ENCODE peak calls at places on chromosome 2, in eight cellular contexts. X is IMR-90; A is pancreas; I is CD4-positive, alpha-beta memory T cell; E is spleen; J is right atrium auricular region; S is left lung; G is lower lobe of right lung. N is an unnamed sample.

GRCh38 chr2:49042510-49042909 is 111.8 kb downstream of the FSHR start:
- DNase-seq in S (no peak), I (no peak), X (no peak), E (no peak), J (no peak), G (no peak), A (no peak), N (no peak)

GRCh38 chr2:200534572-200534971 is 8.6 kb downstream of the SGO2 start:
- DNase-seq in E (no peak), A (no peak), I (no peak), G (no peak), S (no peak), J (no peak), X (no peak), N (no peak)

GRCh38 chr2:18814387-18814786 is 225.0 kb upstream of the NT5C1B start:
- DNase-seq in X (peak; percentile 86), J (no peak), A (no peak), S (no peak), G (no peak), I (no peak), E (no peak), N (no peak)

GRCh38 chr2:168470880-168471475 is 14.9 kb downstream of the CERS6 start:
- DNase-seq in S (no peak), G (no peak), X (no peak), J (no peak), I (no peak), E (no peak), A (no peak), N (no peak)

GRCh38 chr2:28381225-28382180 is 11.2 kb upstream of the FOSL2 start:
- DNase-seq in E (peak; percentile 34), I (no peak), A (no peak), G (no peak), J (no peak), S (no peak), X (no peak), N (no peak)

GRCh38 chr2:9703701-9704221 is 73.0 kb upstream of the YWHAQ start:
- DNase-seq in G (peak; percentile 58), J (no peak), I (no peak), X (peak; percentile 79), E (no peak), S (peak; percentile 53), A (no peak), N (no peak)

GRCh38 chr2:111118455-111119003 is 2.2 kb upstream of the BCL2L11 start:
- DNase-seq in G (peak; percentile 52), A (no peak), X (no peak), I (peak; percentile 6), S (no peak), J (peak; percentile 61), E (peak; percentile 82), N (no peak)

GRCh38 chr2:165675551-165675968 is 118.5 kb downstream of the GALNT3 start:
- DNase-seq in I (no peak), S (no peak), A (no peak), J (no peak), E (no peak), G (no peak), X (no peak), N (no peak)

GRCh38 chr2:190065839-190066238 is 3.3 kb upstream of the MSTN start:
- DNase-seq in A (no peak), S (no peak), J (no peak), I (no peak), X (peak; percentile 4), G (no peak), E (no peak), N (no peak)

GRCh38 chr2:6310186-6310909 is 555.4 kb downstream of the CMPK2 start:
- DNase-seq in I (no peak), G (no peak), S (no peak), A (no peak), J (no peak), E (no peak), X (no peak), N (no peak)

GRCh38 chr2:20781656-20782265 is 41.1 kb downstream of the LDAH start:
- DNase-seq in I (no peak), A (no peak), G (no peak), E (no peak), X (peak; percentile 7), J (no peak), S (no peak), N (no peak)

GRCh38 chr2:191051825-191052778 is 38.1 kb upstream of the STAT1 start:
- DNase-seq in J (no peak), E (no peak), S (no peak), G (no peak), X (peak; percentile 74), I (peak; percentile 52), A (no peak), N (no peak)

GRCh38 chr2:23380562-23381065 is 4.4 kb upstream of the KLHL29 start:
- DNase-seq in X (peak; percentile 17), E (no peak), G (no peak), I (peak; percentile 29), J (no peak), S (no peak), A (no peak), N (no peak)

GRCh38 chr2:230879891-230880290 is 15.1 kb downstream of the ITM2C start:
- DNase-seq in A (no peak), I (no peak), S (no peak), X (no peak), G (no peak), E (peak; percentile 15), J (no peak), N (no peak)

GRCh38 chr2:23912054-23912453 is 14.9 kb downstream of the ATAD2B start:
- DNase-seq in I (no peak), A (no peak), X (peak; percentile 28), J (no peak), E (no peak), S (no peak), G (no peak), N (no peak)

GRCh38 chr2:54054271-54054670 is 61.1 kb upstream of the ACYP2 start:
- DNase-seq in I (no peak), A (no peak), X (no peak), E (no peak), J (no peak), S (no peak), G (no peak), N (no peak)

DNA sequence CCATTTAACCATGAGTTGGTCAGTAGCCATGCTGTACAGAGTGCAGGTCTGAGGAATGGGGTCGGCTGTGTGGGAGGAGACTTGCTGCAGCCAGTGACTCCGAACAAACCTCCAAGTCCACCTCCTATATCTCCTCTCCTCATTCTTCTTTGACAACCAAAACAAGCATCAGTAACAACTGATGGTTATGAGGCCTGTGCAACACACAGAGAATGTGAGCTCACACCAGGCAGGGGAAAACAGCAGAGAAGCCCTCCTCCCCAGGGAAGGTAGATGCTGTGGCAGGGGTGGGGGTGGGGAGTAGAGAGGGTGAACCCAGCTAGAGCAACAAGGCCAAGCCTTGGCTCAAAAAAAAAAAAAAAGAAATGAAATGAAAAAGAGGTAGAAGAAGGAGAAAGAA is 12.3 kb upstream of the CNGA3 start:
- DNase-seq in E (no peak), G (no peak), X (peak; percentile 3), I (no peak), J (no peak), S (no peak), A (no peak), N (no peak)
- H3K27ac ChIP-seq in E (no peak overlapping the region), G (no peak overlapping the region), X (no peak overlapping the region), I (no peak overlapping the region), J (no peak overlapping the region), S (no peak overlapping the region), A (no peak overlapping the region), N (no peak overlapping the region)

GRCh38 chr2:227324671-227325055 is 388 bp upstream of the MFF start:
- DNase-seq in E (no peak), J (no peak), G (no peak), I (no peak), S (no peak), X (peak; percentile 32), A (peak; percentile 28), N (no peak)

GRCh38 chr2:227325056-227325823 is at the start of gene MFF:
- DNase-seq in S (peak; percentile 95), A (peak; percentile 93), G (peak; percentile 96), E (peak; percentile 99), J (peak; percentile 94), X (peak; percentile 91), I (peak; percentile 93), N (peak; percentile 97)

GRCh38 chr2:227322530-227323190 is 2.4 kb upstream of the MFF start:
- DNase-seq in E (no peak), G (no peak), I (no peak), X (no peak), S (no peak), A (no peak), J (no peak), N (no peak)

GRCh38 chr2:227325824-227326195 is 759 bp downstream of the MFF start:
- DNase-seq in X (peak; percentile 55), I (no peak), S (peak; percentile 55), E (peak; percentile 85), A (peak; percentile 31), J (no peak), G (peak; percentile 53), N (peak; percentile 66)

GRCh38 chr2:227323818-227324217 is 1.2 kb upstream of the MFF start:
- DNase-seq in A (no peak), E (no peak), J (no peak), I (no peak), X (no peak), G (no peak), S (no peak), N (no peak)
- H3K4me3 ChIP-seq in A (no peak overlapping the region), E (no peak overlapping the region), J (no peak overlapping the region), I (no peak overlapping the region), X (no peak overlapping the region), G (no peak overlapping the region), S (no peak overlapping the region), N (no peak overlapping the region)

GRCh38 chr2:218226903-218227302 is 9.9 kb downstream of the ARPC2 start:
- DNase-seq in J (no peak), E (no peak), A (no peak), I (no peak), S (no peak), G (no peak), X (no peak), N (no peak)
- H3K27ac ChIP-seq in J (no peak overlapping the region), E (no peak overlapping the region), A (no peak overlapping the region), I (peak overlapping the region; percentile 0), S (peak overlapping the region; percentile 16), G (no peak overlapping the region), X (no peak overlapping the region), N (no peak overlapping the region)

GRCh38 chr2:70712916-70713315 is 55.1 kb downstream of the ADD2 start:
- DNase-seq in G (no peak), I (no peak), J (peak; percentile 36), S (no peak), E (no peak), A (no peak), X (no peak), N (no peak)
- H3K4me3 ChIP-seq in G (no peak overlapping the region), I (no peak overlapping the region), J (no peak overlapping the region), S (no peak overlapping the region), E (no peak overlapping the region), A (no peak overlapping the region), X (no peak overlapping the region), N (no peak overlapping the region)